ENCODE peak calls at places on chromosome 4, in seven cellular contexts. One of them, this sample, is unnamed.

GRCh38 chr4:144712775-144713174 is 66.8 kb downstream of the HHIP start:
- DNase-seq in psoas muscle: no peak
- DNase-seq in PC-9: no peak
- DNase-seq in adrenal gland: no peak
- DNase-seq in Peyer's patch: no peak
- DNase-seq in suprapubic skin: no peak
- DNase-seq in pancreas: peak; percentile 31
- DNase-seq in this sample: no peak

GRCh38 chr4:2934077-2934812 is 29.0 kb downstream of the NOP14 start:
- DNase-seq in psoas muscle: peak; percentile 79
- DNase-seq in adrenal gland: peak; percentile 77
- DNase-seq in pancreas: peak; percentile 40
- DNase-seq in Peyer's patch: peak; percentile 77
- DNase-seq in PC-9: no peak
- DNase-seq in suprapubic skin: peak; percentile 87
- DNase-seq in this sample: peak; percentile 70

GRCh38 chr4:81095411-81095810 is 64.9 kb downstream of the BMP3 start:
- DNase-seq in adrenal gland: no peak
- DNase-seq in suprapubic skin: no peak
- DNase-seq in psoas muscle: no peak
- DNase-seq in pancreas: no peak
- DNase-seq in Peyer's patch: no peak
- DNase-seq in PC-9: no peak
- DNase-seq in this sample: no peak

GRCh38 chr4:38820329-38821061 is 15.9 kb upstream of the TLR1 start:
- DNase-seq in pancreas: no peak
- DNase-seq in psoas muscle: no peak
- DNase-seq in suprapubic skin: no peak
- DNase-seq in PC-9: no peak
- DNase-seq in adrenal gland: no peak
- DNase-seq in Peyer's patch: no peak
- DNase-seq in this sample: no peak

GRCh38 chr4:27316176-27316575 is 455.5 kb downstream of the STIM2 start:
- DNase-seq in pancreas: no peak
- DNase-seq in suprapubic skin: no peak
- DNase-seq in Peyer's patch: no peak
- DNase-seq in adrenal gland: no peak
- DNase-seq in psoas muscle: no peak
- DNase-seq in PC-9: no peak
- DNase-seq in this sample: no peak

GRCh38 chr4:130851107-130851506 is 1755.2 kb downstream of the C4orf33 start:
- DNase-seq in adrenal gland: no peak
- DNase-seq in Peyer's patch: no peak
- DNase-seq in pancreas: no peak
- DNase-seq in PC-9: no peak
- DNase-seq in psoas muscle: no peak
- DNase-seq in suprapubic skin: no peak
- DNase-seq in this sample: no peak

GRCh38 chr4:91567594-91567993 is 736.2 kb upstream of the GRID2 start:
- DNase-seq in pancreas: no peak
- DNase-seq in Peyer's patch: no peak
- DNase-seq in adrenal gland: no peak
- DNase-seq in PC-9: no peak
- DNase-seq in suprapubic skin: no peak
- DNase-seq in psoas muscle: no peak
- DNase-seq in this sample: no peak

GRCh38 chr4:52529983-52530382 is 129.1 kb downstream of the USP46 start:
- DNase-seq in suprapubic skin: no peak
- DNase-seq in psoas muscle: no peak
- DNase-seq in pancreas: no peak
- DNase-seq in PC-9: no peak
- DNase-seq in adrenal gland: no peak
- DNase-seq in Peyer's patch: no peak
- DNase-seq in this sample: no peak

GRCh38 chr4:55781341-55781740 is 38.2 kb upstream of the EXOC1L start:
- DNase-seq in PC-9: no peak
- DNase-seq in psoas muscle: no peak
- DNase-seq in pancreas: no peak
- DNase-seq in Peyer's patch: no peak
- DNase-seq in adrenal gland: no peak
- DNase-seq in suprapubic skin: no peak
- DNase-seq in this sample: no peak

GRCh38 chr4:140102406-140102805 is 51.6 kb downstream of the MAML3 start:
- DNase-seq in pancreas: no peak
- DNase-seq in Peyer's patch: no peak
- DNase-seq in suprapubic skin: no peak
- DNase-seq in PC-9: no peak
- DNase-seq in adrenal gland: no peak
- DNase-seq in psoas muscle: no peak
- DNase-seq in this sample: no peak

GRCh38 chr4:18171896-18172295 is 150.3 kb upstream of the LCORL start:
- DNase-seq in Peyer's patch: no peak
- DNase-seq in pancreas: no peak
- DNase-seq in PC-9: no peak
- DNase-seq in psoas muscle: no peak
- DNase-seq in adrenal gland: no peak
- DNase-seq in suprapubic skin: no peak
- DNase-seq in this sample: no peak

GRCh38 chr4:92012899-92013867 is 290.6 kb upstream of the GRID2 start:
- DNase-seq in suprapubic skin: no peak
- DNase-seq in psoas muscle: no peak
- DNase-seq in Peyer's patch: peak; percentile 54
- DNase-seq in adrenal gland: no peak
- DNase-seq in PC-9: no peak
- DNase-seq in pancreas: peak; percentile 77
- DNase-seq in this sample: no peak

GRCh38 chr4:134421734-134422133 is 220.1 kb upstream of the PABPC4L start:
- DNase-seq in adrenal gland: peak; percentile 66
- DNase-seq in psoas muscle: no peak
- DNase-seq in PC-9: no peak
- DNase-seq in pancreas: no peak
- DNase-seq in suprapubic skin: no peak
- DNase-seq in Peyer's patch: no peak
- DNase-seq in this sample: no peak

DNA sequence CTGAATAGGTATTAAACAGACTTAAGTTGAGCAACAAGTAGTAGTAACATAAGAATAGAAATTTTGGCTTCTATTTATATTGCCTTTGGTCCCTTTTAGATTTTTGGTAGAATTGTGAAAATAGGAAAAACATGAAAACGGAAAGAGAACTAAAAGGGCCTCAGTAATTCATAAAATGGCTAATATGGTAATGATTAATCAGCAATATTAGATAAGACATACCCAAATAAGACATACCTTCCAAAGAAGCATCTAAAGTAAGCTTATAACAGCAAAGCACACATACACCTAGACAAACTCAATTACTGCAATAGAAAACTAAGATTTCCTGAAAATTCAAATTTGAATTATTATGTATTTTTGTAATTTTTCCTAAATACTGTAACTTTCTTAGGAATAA is 46.4 kb downstream of the CHIC2 start:
- DNase-seq in Peyer's patch: no peak
- DNase-seq in adrenal gland: no peak
- DNase-seq in pancreas: no peak
- DNase-seq in suprapubic skin: no peak
- DNase-seq in psoas muscle: no peak
- DNase-seq in PC-9: no peak
- DNase-seq in this sample: no peak
- H3K4me1 ChIP-seq in Peyer's patch: no peaks in the 10 kb centered on the region
- H3K4me1 ChIP-seq in adrenal gland: no peaks in the 10 kb centered on the region
- H3K4me1 ChIP-seq in pancreas: peaks cover 9% of the 10 kb centered on the region
- H3K4me1 ChIP-seq in suprapubic skin: no peaks in the 10 kb centered on the region
- H3K4me1 ChIP-seq in psoas muscle: no peaks in the 10 kb centered on the region
- H3K4me1 ChIP-seq in PC-9: no peaks in the 10 kb centered on the region
- H3K4me1 ChIP-seq in this sample: peaks cover 17% of the 10 kb centered on the region

GRCh38 chr4:98026362-98026761 is 116.9 kb downstream of the STPG2 start:
- DNase-seq in PC-9: no peak
- DNase-seq in pancreas: no peak
- DNase-seq in suprapubic skin: no peak
- DNase-seq in adrenal gland: no peak
- DNase-seq in psoas muscle: no peak
- DNase-seq in Peyer's patch: no peak
- DNase-seq in this sample: no peak

GRCh38 chr4:98027827-98028226 is 115.4 kb downstream of the STPG2 start:
- DNase-seq in adrenal gland: no peak
- DNase-seq in Peyer's patch: no peak
- DNase-seq in pancreas: no peak
- DNase-seq in suprapubic skin: no peak
- DNase-seq in psoas muscle: no peak
- DNase-seq in PC-9: peak; percentile 0
- DNase-seq in this sample: no peak

GRCh38 chr4:98030059-98030458 is 113.2 kb downstream of the STPG2 start:
- DNase-seq in suprapubic skin: no peak
- DNase-seq in adrenal gland: no peak
- DNase-seq in psoas muscle: no peak
- DNase-seq in PC-9: no peak
- DNase-seq in pancreas: no peak
- DNase-seq in Peyer's patch: no peak
- DNase-seq in this sample: no peak
- H3K27ac ChIP-seq in suprapubic skin: no peak overlapping the region
- H3K27ac ChIP-seq in adrenal gland: no peak overlapping the region
- H3K27ac ChIP-seq in psoas muscle: no peak overlapping the region
- H3K27ac ChIP-seq in PC-9: no peak overlapping the region
- H3K27ac ChIP-seq in pancreas: no peak overlapping the region
- H3K27ac ChIP-seq in Peyer's patch: no peak overlapping the region
- H3K27ac ChIP-seq in this sample: no peak overlapping the region

GRCh38 chr4:48778431-48779094 is 1.5 kb downstream of the FRYL start:
- DNase-seq in psoas muscle: no peak
- DNase-seq in PC-9: no peak
- DNase-seq in suprapubic skin: no peak
- DNase-seq in adrenal gland: no peak
- DNase-seq in Peyer's patch: no peak
- DNase-seq in pancreas: no peak
- DNase-seq in this sample: no peak

GRCh38 chr4:48779095-48779997 is 733 bp downstream of the FRYL start:
- DNase-seq in Peyer's patch: peak; percentile 82
- DNase-seq in psoas muscle: peak; percentile 73
- DNase-seq in suprapubic skin: peak; percentile 84
- DNase-seq in pancreas: peak; percentile 64
- DNase-seq in adrenal gland: peak; percentile 76
- DNase-seq in PC-9: peak; percentile 62
- DNase-seq in this sample: peak; percentile 22

GRCh38 chr4:48777739-48778138 is 2.3 kb downstream of the FRYL start:
- DNase-seq in suprapubic skin: no peak
- DNase-seq in Peyer's patch: no peak
- DNase-seq in adrenal gland: no peak
- DNase-seq in pancreas: no peak
- DNase-seq in psoas muscle: no peak
- DNase-seq in PC-9: no peak
- DNase-seq in this sample: no peak

GRCh38 chr4:48772568-48772967 is 7.5 kb downstream of the FRYL start:
- DNase-seq in suprapubic skin: no peak
- DNase-seq in pancreas: no peak
- DNase-seq in Peyer's patch: no peak
- DNase-seq in psoas muscle: no peak
- DNase-seq in adrenal gland: no peak
- DNase-seq in PC-9: no peak
- DNase-seq in this sample: no peak

GRCh38 chr4:48774760-48775398 is 5.2 kb downstream of the FRYL start:
- DNase-seq in pancreas: no peak
- DNase-seq in adrenal gland: no peak
- DNase-seq in PC-9: no peak
- DNase-seq in suprapubic skin: no peak
- DNase-seq in psoas muscle: no peak
- DNase-seq in Peyer's patch: no peak
- DNase-seq in this sample: no peak
- H3K4me1 ChIP-seq in pancreas: peaks cover 7% of the 10 kb centered on the region
- H3K4me1 ChIP-seq in adrenal gland: peaks cover 9% of the 10 kb centered on the region
- H3K4me1 ChIP-seq in PC-9: peaks cover 22% of the 10 kb centered on the region
- H3K4me1 ChIP-seq in suprapubic skin: peaks cover 42% of the 10 kb centered on the region
- H3K4me1 ChIP-seq in psoas muscle: peaks cover 62% of the 10 kb centered on the region
- H3K4me1 ChIP-seq in Peyer's patch: no peaks in the 10 kb centered on the region
- H3K4me1 ChIP-seq in this sample: peaks cover 69% of the 10 kb centered on the region

GRCh38 chr4:148023782-148024181 is 291.9 kb downstream of the ARHGAP10 start:
- DNase-seq in suprapubic skin: no peak
- DNase-seq in PC-9: no peak
- DNase-seq in Peyer's patch: no peak
- DNase-seq in adrenal gland: no peak
- DNase-seq in psoas muscle: no peak
- DNase-seq in pancreas: no peak
- DNase-seq in this sample: no peak

GRCh38 chr4:148021706-148022105 is 289.8 kb downstream of the ARHGAP10 start:
- DNase-seq in suprapubic skin: no peak
- DNase-seq in Peyer's patch: no peak
- DNase-seq in psoas muscle: no peak
- DNase-seq in adrenal gland: no peak
- DNase-seq in pancreas: no peak
- DNase-seq in PC-9: no peak
- DNase-seq in this sample: no peak

GRCh38 chr4:148029781-148030180 is 297.9 kb downstream of the ARHGAP10 start:
- DNase-seq in Peyer's patch: no peak
- DNase-seq in PC-9: no peak
- DNase-seq in suprapubic skin: no peak
- DNase-seq in psoas muscle: no peak
- DNase-seq in pancreas: no peak
- DNase-seq in adrenal gland: no peak
- DNase-seq in this sample: no peak

GRCh38 chr4:148022975-148023374 is 291.1 kb downstream of the ARHGAP10 start:
- DNase-seq in suprapubic skin: no peak
- DNase-seq in Peyer's patch: no peak
- DNase-seq in PC-9: no peak
- DNase-seq in adrenal gland: no peak
- DNase-seq in psoas muscle: no peak
- DNase-seq in pancreas: no peak
- DNase-seq in this sample: no peak

DNA sequence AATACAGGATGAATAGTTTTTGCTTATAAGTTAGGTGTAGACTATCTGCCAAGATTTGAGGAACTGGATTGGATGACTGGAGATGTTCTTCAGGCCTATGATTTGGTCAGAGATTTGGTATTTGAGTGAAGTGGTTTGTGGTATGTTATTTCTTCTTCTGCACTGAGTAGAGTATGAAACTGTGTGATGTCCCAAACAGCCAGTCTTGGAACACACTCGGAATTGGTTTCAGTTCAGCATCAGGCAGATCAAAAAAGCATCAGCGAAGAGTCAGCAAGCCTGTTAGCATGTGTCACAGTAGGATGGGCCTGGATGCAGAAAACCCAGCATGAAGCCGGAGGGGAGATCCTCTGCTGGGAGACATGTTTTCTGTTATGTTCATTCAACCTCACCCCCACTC is 294.1 kb downstream of the ARHGAP10 start:
- DNase-seq in suprapubic skin: no peak
- DNase-seq in psoas muscle: no peak
- DNase-seq in pancreas: no peak
- DNase-seq in PC-9: no peak
- DNase-seq in Peyer's patch: no peak
- DNase-seq in adrenal gland: no peak
- DNase-seq in this sample: no peak
- H3K27ac ChIP-seq in suprapubic skin: no peak overlapping the region
- H3K27ac ChIP-seq in psoas muscle: peak overlapping the region; percentile 81
- H3K27ac ChIP-seq in pancreas: no peak overlapping the region
- H3K27ac ChIP-seq in PC-9: no peak overlapping the region
- H3K27ac ChIP-seq in Peyer's patch: no peak overlapping the region
- H3K27ac ChIP-seq in adrenal gland: no peak overlapping the region
- H3K27ac ChIP-seq in this sample: peak overlapping the region; percentile 77